ENCODE peak calls at places on chromosomes 12 and 14, in seven cellular contexts. Y, H, A, R, C, P and T are unnamed samples.

GRCh38 chr14:67806228-67806627 is 10.2 kb downstream of the ZFYVE26 start:
- DNase-seq in Y (peak), H (no peak), A (no peak), R (no peak), C (no peak), P (no peak), T (no peak)

GRCh38 chr12:80943345-80943744 is 5.6 kb upstream of the LIN7A start:
- DNase-seq in Y (no peak), H (no peak), A (no peak), R (no peak), C (no peak), P (no peak), T (no peak)

GRCh38 chr12:19323768-19324167 is 115.5 kb upstream of the AEBP2 start:
- DNase-seq in Y (peak), H (no peak), A (peak), R (no peak), C (no peak), P (no peak), T (no peak)

GRCh38 chr14:94483729-94484275 is 7.8 kb upstream of the SERPINA9 start:
- DNase-seq in Y (peak), H (peak), A (no peak), R (no peak), C (no peak), P (no peak), T (no peak)

GRCh38 chr12:3228587-3228986 is 151.4 kb downstream of the TSPAN9 start:
- DNase-seq in Y (no peak), H (no peak), A (no peak), R (no peak), C (no peak), P (no peak), T (no peak)

GRCh38 chr12:103973909-103974308 is 8.2 kb downstream of the TDG start:
- DNase-seq in Y (no peak), H (no peak), A (no peak), R (peak), C (no peak), P (no peak), T (no peak)

GRCh38 chr14:72350215-72350614 is 418.0 kb downstream of the RGS6 start:
- DNase-seq in Y (no peak), H (no peak), A (no peak), R (no peak), C (no peak), P (no peak), T (no peak)

GRCh38 chr12:42372154-42372791 is 46.3 kb downstream of the PPHLN1 start:
- DNase-seq in Y (peak), H (peak), A (peak), R (peak), C (no peak), P (peak), T (no peak)

GRCh38 chr14:22221508-22221907 is 367.5 kb downstream of the DAD1 start:
- DNase-seq in Y (peak), H (peak), A (peak), R (peak), C (no peak), P (no peak), T (no peak)

GRCh38 chr12:130816055-130816454 is 23.0 kb downstream of the STX2 start:
- DNase-seq in Y (no peak), H (no peak), A (no peak), R (no peak), C (no peak), P (no peak), T (no peak)

GRCh38 chr12:31362759-31363415 is 36.9 kb upstream of the SINHCAF start:
- DNase-seq in Y (no peak), H (peak), A (peak), R (peak), C (no peak), P (peak), T (peak)

GRCh38 chr14:21860172-21860571 is 186.6 kb upstream of the OR4E1 start:
- DNase-seq in Y (no peak), H (peak), A (no peak), R (peak), C (no peak), P (peak), T (peak)

GRCh38 chr12:10910380-10910779 is 1.0 kb upstream of the TAS2R13 start:
- DNase-seq in Y (no peak), H (no peak), A (no peak), R (no peak), C (no peak), P (no peak), T (no peak)

GRCh38 chr14:61503167-61503801 is 181.9 kb downstream of the PRKCH start:
- DNase-seq in Y (peak), H (no peak), A (no peak), R (no peak), C (no peak), P (no peak), T (no peak)

GRCh38 chr12:28631831-28632230 is 441.6 kb downstream of the CCDC91 start:
- DNase-seq in Y (peak), H (no peak), A (peak), R (no peak), C (no peak), P (no peak), T (no peak)

GRCh38 chr12:65740873-65741600 is 83.2 kb upstream of the HMGA2 start:
- DNase-seq in Y (peak), H (peak), A (peak), R (peak), C (no peak), P (peak), T (peak)

GRCh38 chr14:68682166-68683103 is 110.4 kb downstream of the ZFP36L1 start:
- DNase-seq in Y (peak), H (peak), A (peak), R (no peak), C (no peak), P (no peak), T (no peak)

GRCh38 chr12:89789862-89790261 is 81.2 kb upstream of the ATP2B1 start:
- DNase-seq in Y (no peak), H (peak), A (no peak), R (no peak), C (no peak), P (no peak), T (no peak)

GRCh38 chr14:70343141-70343540 is 16.3 kb downstream of the COX16 start:
- DNase-seq in Y (no peak), H (no peak), A (no peak), R (no peak), C (no peak), P (no peak), T (no peak)

GRCh38 chr14:71130491-71131179 is 223.4 kb downstream of the PCNX1 start:
- DNase-seq in Y (peak), H (peak), A (peak), R (peak), C (no peak), P (no peak), T (peak)

GRCh38 chr14:72525087-72525909 is 368.6 kb downstream of the DPF3 start:
- DNase-seq in Y (no peak), H (no peak), A (no peak), R (no peak), C (no peak), P (no peak), T (no peak)

GRCh38 chr12:24991209-24992049 is 42.5 kb upstream of the BCAT1 start:
- DNase-seq in Y (peak), H (peak), A (peak), R (peak), C (no peak), P (peak), T (no peak)

GRCh38 chr12:25714219-25714984 is 161.3 kb upstream of the LMNTD1 start:
- DNase-seq in Y (no peak), H (no peak), A (no peak), R (no peak), C (no peak), P (no peak), T (no peak)

GRCh38 chr14:49893309-49894213 is 679 bp downstream of the ARF6 start:
- DNase-seq in Y (no peak), H (peak), A (peak), R (peak), C (no peak), P (peak), T (no peak)

GRCh38 chr12:19912996-19913395 is 455.3 kb upstream of the PDE3A start:
- DNase-seq in Y (no peak), H (no peak), A (no peak), R (no peak), C (no peak), P (no peak), T (no peak)

GRCh38 chr12:85277900-85278597 is 2.0 kb upstream of the ALX1 start:
- DNase-seq in Y (no peak), H (no peak), A (no peak), R (peak), C (no peak), P (peak), T (peak)

GRCh38 chr14:81401420-81402122 is 1.4 kb upstream of the STON2 start:
- DNase-seq in Y (peak), H (peak), A (peak), R (no peak), C (no peak), P (no peak), T (no peak)

GRCh38 chr12:117282490-117282889 is 78.9 kb downstream of the NOS1 start:
- DNase-seq in Y (no peak), H (no peak), A (no peak), R (no peak), C (no peak), P (no peak), T (no peak)

GRCh38 chr12:101235686-101236085 is 25.6 kb upstream of the SLC5A8 start:
- DNase-seq in Y (no peak), H (no peak), A (no peak), R (no peak), C (no peak), P (no peak), T (no peak)
- H4K8ac ChIP-seq in Y (no peak), H (no peak), A (no peak), R (no peak), C (no peak), P (no peak), T (no peak)

DNA sequence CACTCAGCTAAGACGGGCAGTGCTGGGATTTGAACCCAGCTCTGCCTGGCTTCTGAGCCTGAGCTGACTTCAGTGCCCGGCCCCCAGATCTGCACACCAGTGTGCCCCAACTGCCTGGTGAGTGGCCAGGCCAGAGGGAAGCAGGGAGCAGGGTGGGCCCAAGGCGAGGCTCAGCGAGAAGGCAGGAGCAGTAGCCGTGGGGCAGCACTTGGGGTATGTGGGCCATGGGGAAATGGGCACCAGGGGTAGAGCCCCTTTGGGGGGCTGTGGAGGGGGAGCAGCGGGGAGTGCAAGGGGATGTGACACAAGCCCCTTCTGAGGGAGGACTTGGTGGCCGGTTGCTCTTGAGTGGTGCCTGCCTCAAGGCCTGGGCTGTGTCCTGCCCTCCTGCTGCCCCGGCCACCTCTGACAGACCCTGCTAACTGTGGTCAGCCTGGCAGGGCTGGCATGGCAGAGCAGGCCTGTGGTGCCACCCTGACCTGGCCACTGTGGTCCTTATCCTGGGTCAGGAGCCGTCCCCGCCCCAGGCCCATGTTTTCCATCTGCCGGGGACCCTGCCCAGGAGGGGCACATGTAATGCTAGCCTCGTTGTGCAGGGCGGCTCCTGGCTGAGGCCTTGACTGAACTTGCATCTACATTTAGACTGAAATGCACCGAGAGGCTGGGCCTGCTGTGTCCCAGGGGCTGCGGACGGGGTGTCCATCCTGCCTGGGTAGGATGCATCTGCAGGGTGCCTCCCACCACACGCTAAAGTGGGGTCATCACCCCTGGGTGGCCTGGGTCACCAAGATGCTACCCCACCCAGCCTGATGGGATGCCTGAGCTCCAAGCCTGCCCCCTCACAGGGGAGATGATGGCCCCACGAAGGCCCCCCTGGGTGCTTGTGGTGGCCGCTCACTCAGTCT is 90.6 kb downstream of the KIF26A start:
- DNase-seq in Y (no peak), H (no peak), A (no peak), R (no peak), C (no peak), P (no peak), T (no peak)
- H2BK120ac ChIP-seq in Y (no peak), H (no peak), A (no peak), R (no peak), C (no peak), P (no peak), T (no peak)

DNA sequence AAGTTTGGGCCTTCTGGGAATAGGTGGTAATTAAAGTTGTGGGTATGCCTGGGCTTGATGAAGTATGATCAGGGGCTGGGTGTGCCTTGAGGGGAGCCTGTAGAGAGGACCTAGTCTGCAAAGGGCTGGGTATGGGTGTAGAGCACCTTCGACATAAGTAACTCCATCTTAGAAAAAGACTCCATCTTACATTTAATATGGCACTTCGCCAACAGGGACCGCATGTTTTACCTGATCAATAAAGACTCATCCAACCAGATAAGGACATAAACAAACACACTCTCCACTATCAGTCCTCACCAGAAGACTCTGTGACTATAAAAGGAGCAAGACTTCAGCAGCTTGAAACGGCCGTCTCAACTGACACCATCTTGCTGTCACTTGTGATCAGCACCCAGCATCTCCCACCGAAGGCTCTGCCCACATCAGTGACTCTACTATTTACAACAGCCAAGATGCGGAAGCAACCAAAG is 23.5 kb upstream of the GPR68 start:
- DNase-seq in Y (no peak), H (no peak), A (no peak), R (no peak), C (no peak), P (no peak), T (no peak)
- H3K23ac ChIP-seq in Y (no peak), H (no peak), A (no peak), R (no peak), C (no peak), P (no peak), T (no peak)

DNA sequence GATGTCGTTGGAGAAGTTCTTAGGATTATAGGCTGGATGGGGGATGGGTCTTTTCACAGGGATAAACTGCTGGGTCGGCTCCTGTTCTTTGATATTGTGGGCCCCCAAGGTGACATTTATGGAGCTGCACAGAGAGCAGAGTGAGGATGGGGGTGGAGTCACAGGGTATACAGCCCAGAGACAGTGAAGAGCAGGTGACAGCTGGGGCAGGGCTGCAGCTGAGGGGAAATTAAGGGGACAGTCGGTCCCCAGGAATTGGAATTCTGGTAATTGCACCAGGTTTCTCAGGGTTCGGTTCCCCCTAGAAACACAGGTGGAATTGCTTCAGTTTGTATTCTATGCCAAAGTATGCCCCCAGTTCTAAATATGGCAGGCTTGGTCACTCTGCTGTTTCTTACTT is 1.7 kb downstream of the GZMB start:
- DNase-seq in Y (no peak), H (no peak), A (no peak), R (no peak), C (no peak), P (no peak), T (no peak)
- H4K8ac ChIP-seq in Y (no peak), H (no peak), A (no peak), R (no peak), C (no peak), P (no peak), T (no peak)

DNA sequence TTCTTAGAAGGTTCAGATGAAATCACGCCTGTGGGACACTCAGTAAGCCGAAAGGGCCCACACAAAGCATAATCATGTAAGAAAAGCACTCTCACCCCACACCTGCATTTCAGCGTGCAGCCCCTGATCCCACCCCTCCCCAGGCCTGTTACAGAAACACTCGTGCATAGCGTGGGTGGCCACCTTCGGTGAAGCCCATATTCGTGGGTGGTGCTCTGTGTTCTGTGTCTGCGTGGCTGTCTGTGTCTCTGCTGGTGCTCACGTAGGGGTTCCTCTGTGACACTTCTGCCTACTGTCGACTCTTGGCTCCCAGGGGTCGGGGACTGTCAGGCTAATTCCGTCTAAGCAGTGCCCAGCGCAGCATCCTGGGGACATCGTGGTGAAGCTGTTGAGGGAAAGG is 74.0 kb downstream of the B4GALNT3 start:
- DNase-seq in Y (no peak), H (no peak), A (no peak), R (no peak), C (no peak), P (no peak), T (no peak)
- H2BK120ac ChIP-seq in Y (no peak), H (no peak), A (no peak), R (no peak), C (no peak), P (no peak), T (no peak)

GRCh38 chr12:110516995-110517394 is 14.9 kb downstream of the RAD9B start:
- DNase-seq in Y (no peak), H (no peak), A (no peak), R (no peak), C (no peak), P (no peak), T (no peak)

GRCh38 chr12:110513842-110514241 is 11.7 kb downstream of the RAD9B start:
- DNase-seq in Y (no peak), H (no peak), A (no peak), R (no peak), C (no peak), P (no peak), T (no peak)

DNA sequence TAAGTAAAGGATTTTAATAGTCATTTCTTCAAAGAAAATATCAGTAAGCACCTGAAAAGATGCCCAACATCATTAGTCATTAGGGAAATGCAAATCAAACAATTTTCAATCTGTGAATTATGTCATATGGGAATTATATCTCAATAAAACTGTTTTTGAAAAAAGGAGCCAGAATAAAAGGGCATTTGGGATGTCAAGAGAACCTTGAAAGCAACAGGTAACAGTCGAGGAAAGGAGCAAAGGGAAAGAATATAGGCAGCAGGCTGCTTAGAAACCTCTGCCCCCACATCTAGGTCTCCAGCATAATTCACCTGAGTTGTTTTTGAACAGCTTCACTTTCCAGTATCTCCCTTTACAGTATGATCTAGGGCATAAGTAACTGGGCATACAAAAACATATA is 12.2 kb downstream of the RAD9B start:
- DNase-seq in Y (no peak), H (no peak), A (no peak), R (no peak), C (no peak), P (no peak), T (no peak)
- H3K23ac ChIP-seq in Y (no peak), H (no peak), A (no peak), R (no peak), C (no peak), P (no peak), T (no peak)

DNA sequence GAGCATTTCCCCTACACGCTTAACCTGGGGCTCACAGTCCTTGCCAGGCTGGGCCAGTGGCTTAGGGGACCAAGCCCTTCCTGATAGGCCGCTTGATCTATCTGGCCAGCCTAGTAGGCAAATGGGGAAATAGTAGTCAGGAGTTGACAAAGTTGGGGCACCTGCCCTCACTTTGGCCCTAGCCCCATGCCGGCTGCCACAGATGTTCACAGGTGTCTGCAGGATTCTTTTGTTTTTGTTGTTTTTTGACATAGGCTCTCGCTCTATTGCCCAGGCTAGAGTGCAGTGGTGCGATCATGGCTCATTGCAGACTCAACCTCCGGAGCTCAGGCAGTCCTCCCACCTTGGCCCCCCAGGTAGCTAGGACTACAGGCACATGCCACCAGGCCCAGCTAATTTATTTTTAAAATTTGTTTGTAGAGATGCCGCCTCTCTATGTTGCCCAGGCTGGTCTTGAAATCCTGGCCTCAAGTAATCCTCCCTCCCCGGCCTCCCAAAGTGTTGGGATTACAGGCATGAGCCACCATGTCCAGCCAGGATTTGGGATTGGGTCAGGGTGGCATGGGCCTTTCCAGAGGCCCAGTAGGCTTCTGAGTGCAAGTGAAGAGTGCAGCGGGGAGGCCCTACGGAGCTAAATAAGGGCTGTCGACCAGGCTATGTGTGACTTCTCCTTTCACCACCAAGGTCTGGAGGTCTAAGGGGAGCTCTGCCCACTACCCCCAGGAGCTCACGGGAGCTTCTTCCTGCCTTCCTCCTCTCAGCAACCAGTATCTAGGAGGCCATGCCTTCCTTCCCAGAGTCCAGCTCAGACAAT is 15.5 kb upstream of the HDAC7 start:
- DNase-seq in Y (no peak), H (no peak), A (no peak), R (no peak), C (no peak), P (no peak), T (peak)
- H4K8ac ChIP-seq in Y (no peak), H (peak), A (peak), R (no peak), C (no peak), P (no peak), T (no peak)